ENCODE peak calls at places on chromosomes 13 and 19, in six cellular contexts. U is NCI-H1092 treated with DMSO at 0.1 percent for 48 hours; N is RWPE1; Q is NK-92 treated with Interleukin-12 subunit alpha and Interleukin-12 subunit beta, amount 100 ng/mL, for 24 hours; C is MCF 10A; G is HTR-8/SVneo. V is an unnamed sample.

GRCh38 chr13:80341098-80341701 is at the start of gene SPRY2:
- DNase-seq in U (peak), N (peak), Q (no peak), C (peak), G (peak), V (peak)

GRCh38 chr13:110187501-110188161 is 119.3 kb downstream of the COL4A1 start:
- DNase-seq in U (no peak), N (peak), Q (no peak), C (peak), G (peak), V (no peak)

GRCh38 chr19:43229315-43229714 is 23.9 kb upstream of the PSG4 start:
- DNase-seq in U (no peak), N (no peak), Q (no peak), C (peak), G (no peak), V (no peak)

GRCh38 chr13:114153485-114154080 is 21.2 kb upstream of the RASA3 start:
- DNase-seq in U (no peak), N (no peak), Q (no peak), C (no peak), G (no peak), V (no peak)

GRCh38 chr13:102777716-102778115 is 4.1 kb upstream of the TEX30 start:
- DNase-seq in U (no peak), N (no peak), Q (no peak), C (no peak), G (no peak), V (no peak)

GRCh38 chr19:34120846-34121639 is 51.3 kb upstream of the LSM14A start:
- DNase-seq in U (no peak), N (peak), Q (no peak), C (peak), G (peak), V (peak)

GRCh38 chr13:30004204-30004603 is 153.8 kb upstream of the UBL3 start:
- DNase-seq in U (no peak), N (no peak), Q (no peak), C (peak), G (no peak), V (no peak)

GRCh38 chr13:49303533-49304252 is 56.0 kb downstream of the CDADC1 start:
- DNase-seq in U (no peak), N (no peak), Q (no peak), C (no peak), G (no peak), V (no peak)

GRCh38 chr19:2166741-2167738 is 3.3 kb downstream of the DOT1L start:
- DNase-seq in U (peak), N (no peak), Q (no peak), C (peak), G (no peak), V (no peak)

GRCh38 chr13:78045916-78046315 is 127.3 kb upstream of the EDNRB start:
- DNase-seq in U (no peak), N (no peak), Q (no peak), C (no peak), G (no peak), V (no peak)

GRCh38 chr19:46404039-46404883 is 9.1 kb downstream of the CCDC8 start:
- DNase-seq in U (no peak), N (no peak), Q (no peak), C (no peak), G (no peak), V (no peak)

GRCh38 chr19:49924004-49924880 is 4.8 kb upstream of the ATF5 start:
- DNase-seq in U (no peak), N (no peak), Q (no peak), C (no peak), G (no peak), V (no peak)

GRCh38 chr19:23321953-23322549 is 71.9 kb upstream of the ZNF724 start:
- DNase-seq in U (no peak), N (no peak), Q (no peak), C (peak), G (no peak), V (no peak)

GRCh38 chr19:55959996-55960675 is 12.5 kb downstream of the NLRP8 start:
- DNase-seq in U (no peak), N (no peak), Q (no peak), C (no peak), G (no peak), V (no peak)

GRCh38 chr19:55080915-55081772 is 5.5 kb downstream of the EPS8L1 start:
- DNase-seq in U (peak), N (peak), Q (no peak), C (no peak), G (peak), V (peak)

GRCh38 chr13:43664700-43665191 is 122.0 kb downstream of the ENOX1 start:
- DNase-seq in U (no peak), N (peak), Q (no peak), C (peak), G (peak), V (no peak)

GRCh38 chr13:75153834-75154233 is 328.1 kb downstream of the TBC1D4 start:
- DNase-seq in U (no peak), N (no peak), Q (no peak), C (peak), G (no peak), V (no peak)

GRCh38 chr19:45508931-45509691 is 1.8 kb downstream of the VASP start:
- DNase-seq in U (no peak), N (peak), Q (peak), C (peak), G (peak), V (no peak)

GRCh38 chr19:40283414-40284250 is 1.5 kb downstream of the AKT2 start:
- DNase-seq in U (no peak), N (no peak), Q (no peak), C (no peak), G (no peak), V (no peak)

GRCh38 chr19:28201462-28201943 is 1011.4 kb downstream of the UQCRFS1 start:
- DNase-seq in U (no peak), N (no peak), Q (no peak), C (no peak), G (no peak), V (no peak)

GRCh38 chr19:46610413-46610775 is 9.3 kb downstream of the CALM3 start:
- DNase-seq in U (no peak), N (no peak), Q (no peak), C (no peak), G (no peak), V (no peak)

GRCh38 chr19:39590265-39590664 is 12.1 kb upstream of the LGALS13 start:
- DNase-seq in U (no peak), N (no peak), Q (no peak), C (peak), G (no peak), V (no peak)

GRCh38 chr13:31301119-31301518 is 101.3 kb downstream of the B3GLCT start:
- DNase-seq in U (no peak), N (no peak), Q (no peak), C (no peak), G (no peak), V (no peak)

GRCh38 chr19:7607874-7608560 is 12.4 kb downstream of the CAMSAP3 start:
- DNase-seq in U (no peak), N (no peak), Q (no peak), C (no peak), G (no peak), V (no peak)

GRCh38 chr13:27997904-27998522 is 9.5 kb upstream of the URAD start:
- DNase-seq in U (peak), N (no peak), Q (no peak), C (peak), G (no peak), V (no peak)

GRCh38 chr19:5588906-5589676 is 21.3 kb upstream of the TINCR start:
- DNase-seq in U (no peak), N (no peak), Q (no peak), C (no peak), G (no peak), V (no peak)

GRCh38 chr19:38441660-38442348 is 8.3 kb downstream of the RYR1 start:
- DNase-seq in U (no peak), N (no peak), Q (no peak), C (peak), G (no peak), V (no peak)

GRCh38 chr19:8244442-8244841 is 35.3 kb downstream of the CERS4 start:
- DNase-seq in U (no peak), N (no peak), Q (no peak), C (no peak), G (no peak), V (no peak)

GRCh38 chr13:19713186-19713965 is 69.4 kb downstream of the PSPC1 start:
- DNase-seq in U (no peak), N (peak), Q (no peak), C (peak), G (no peak), V (no peak)

GRCh38 chr13:110520431-110521295 is 40.9 kb downstream of the RAB20 start:
- DNase-seq in U (peak), N (no peak), Q (no peak), C (peak), G (no peak), V (no peak)

GRCh38 chr13:46679369-46680180 is 117.4 kb downstream of the ESD start:
- DNase-seq in U (no peak), N (no peak), Q (peak), C (no peak), G (no peak), V (no peak)

GRCh38 chr13:79003989-79004550 is 345.1 kb upstream of the OBI1 start:
- DNase-seq in U (no peak), N (no peak), Q (no peak), C (no peak), G (no peak), V (no peak)

GRCh38 chr13:113852536-113853517 is 11.0 kb downstream of the GAS6 start:
- DNase-seq in U (no peak), N (no peak), Q (no peak), C (no peak), G (no peak), V (no peak)

GRCh38 chr13:76980075-76980718 is 11.7 kb upstream of the CLN5 start:
- DNase-seq in U (peak), N (peak), Q (peak), C (peak), G (peak), V (peak)

GRCh38 chr13:75830842-75831241 is 194.7 kb downstream of the LMO7 start:
- DNase-seq in U (no peak), N (no peak), Q (no peak), C (no peak), G (no peak), V (no peak)

GRCh38 chr19:54465367-54466109 is 2.0 kb upstream of the LENG9 start:
- DNase-seq in U (no peak), N (no peak), Q (no peak), C (no peak), G (no peak), V (no peak)

GRCh38 chr19:48752511-48753365 is at the start of gene FUT1:
- DNase-seq in U (peak), N (peak), Q (no peak), C (peak), G (peak), V (no peak)

GRCh38 chr19:51511353-51511752 is 9.8 kb upstream of the SIGLEC12 start:
- DNase-seq in U (no peak), N (no peak), Q (no peak), C (peak), G (no peak), V (no peak)

GRCh38 chr13:59391696-59392095 is 772.0 kb downstream of the DIAPH3 start:
- DNase-seq in U (peak), N (peak), Q (peak), C (peak), G (peak), V (no peak)

V was measured in activated CD8-positive, alpha-beta memory T cell treated with anti-CD3 and anti-CD28 coated beads for 4 hours.